ENCODE peak calls at places on chromosome 13, in nine cellular contexts. One of them, this sample, is unnamed.

GRCh38 chr13:109389456-109389855 is 396.9 kb downstream of the IRS2 start:
- DNase-seq in spleen: no peak
- DNase-seq in GM12892: no peak
- DNase-seq in uterus: no peak
- DNase-seq in A549: no peak
- DNase-seq in heart left ventricle: no peak
- DNase-seq in tibial nerve: no peak
- DNase-seq in NB4: no peak
- DNase-seq in breast epithelium: no peak
- DNase-seq in this sample: no peak

GRCh38 chr13:113854238-113855011 is 9.5 kb downstream of the GAS6 start:
- DNase-seq in spleen: peak; percentile 69
- DNase-seq in GM12892: peak; percentile 9
- DNase-seq in uterus: peak; percentile 52
- DNase-seq in A549: no peak
- DNase-seq in heart left ventricle: peak; percentile 70
- DNase-seq in tibial nerve: no peak
- DNase-seq in NB4: peak; percentile 34
- DNase-seq in breast epithelium: peak; percentile 19
- DNase-seq in this sample: no peak

GRCh38 chr13:41978007-41978406 is 17.1 kb upstream of the VWA8 start:
- DNase-seq in spleen: no peak
- DNase-seq in GM12892: no peak
- DNase-seq in uterus: no peak
- DNase-seq in A549: no peak
- DNase-seq in heart left ventricle: no peak
- DNase-seq in tibial nerve: no peak
- DNase-seq in NB4: peak; percentile 16
- DNase-seq in breast epithelium: no peak
- DNase-seq in this sample: no peak

GRCh38 chr13:101453784-101454201 is 1.3 kb downstream of the ITGBL1 start:
- DNase-seq in spleen: no peak
- DNase-seq in GM12892: peak; percentile 9
- DNase-seq in uterus: no peak
- DNase-seq in A549: no peak
- DNase-seq in heart left ventricle: no peak
- DNase-seq in tibial nerve: no peak
- DNase-seq in NB4: no peak
- DNase-seq in breast epithelium: peak; percentile 41
- DNase-seq in this sample: no peak

GRCh38 chr13:103328899-103329298 is 262.7 kb upstream of the SLC10A2 start:
- DNase-seq in spleen: no peak
- DNase-seq in GM12892: no peak
- DNase-seq in uterus: no peak
- DNase-seq in A549: no peak
- DNase-seq in heart left ventricle: no peak
- DNase-seq in tibial nerve: no peak
- DNase-seq in NB4: no peak
- DNase-seq in breast epithelium: no peak
- DNase-seq in this sample: no peak

GRCh38 chr13:99686157-99686572 is 184.9 kb downstream of the TM9SF2 start:
- DNase-seq in spleen: no peak
- DNase-seq in GM12892: no peak
- DNase-seq in uterus: no peak
- DNase-seq in A549: no peak
- DNase-seq in heart left ventricle: peak; percentile 43
- DNase-seq in tibial nerve: no peak
- DNase-seq in NB4: no peak
- DNase-seq in breast epithelium: no peak
- DNase-seq in this sample: no peak

GRCh38 chr13:113916330-113916815 is 52.5 kb upstream of the GAS6 start:
- DNase-seq in spleen: no peak
- DNase-seq in GM12892: no peak
- DNase-seq in uterus: peak; percentile 12
- DNase-seq in A549: no peak
- DNase-seq in heart left ventricle: no peak
- DNase-seq in tibial nerve: no peak
- DNase-seq in NB4: peak; percentile 64
- DNase-seq in breast epithelium: peak; percentile 16
- DNase-seq in this sample: no peak

GRCh38 chr13:66967825-66968597 is 262.1 kb downstream of the PCDH9 start:
- DNase-seq in spleen: no peak
- DNase-seq in GM12892: no peak
- DNase-seq in uterus: no peak
- DNase-seq in A549: no peak
- DNase-seq in heart left ventricle: no peak
- DNase-seq in tibial nerve: no peak
- DNase-seq in NB4: no peak
- DNase-seq in breast epithelium: no peak
- DNase-seq in this sample: no peak

GRCh38 chr13:98458431-98458830 is 118.5 kb downstream of the STK24 start:
- DNase-seq in spleen: no peak
- DNase-seq in GM12892: no peak
- DNase-seq in uterus: no peak
- DNase-seq in A549: no peak
- DNase-seq in heart left ventricle: no peak
- DNase-seq in tibial nerve: no peak
- DNase-seq in NB4: no peak
- DNase-seq in breast epithelium: no peak
- DNase-seq in this sample: no peak

GRCh38 chr13:94706854-94707399 is 5.4 kb downstream of the SOX21 start:
- DNase-seq in spleen: no peak
- DNase-seq in GM12892: no peak
- DNase-seq in uterus: no peak
- DNase-seq in A549: no peak
- DNase-seq in heart left ventricle: no peak
- DNase-seq in tibial nerve: no peak
- DNase-seq in NB4: no peak
- DNase-seq in breast epithelium: no peak
- DNase-seq in this sample: no peak

GRCh38 chr13:24675806-24676570 is 4.2 kb upstream of the ATP12A start:
- DNase-seq in spleen: no peak
- DNase-seq in GM12892: no peak
- DNase-seq in uterus: no peak
- DNase-seq in A549: no peak
- DNase-seq in heart left ventricle: no peak
- DNase-seq in tibial nerve: no peak
- DNase-seq in NB4: no peak
- DNase-seq in breast epithelium: no peak
- DNase-seq in this sample: no peak

GRCh38 chr13:74134777-74135305 is 637 bp upstream of the KLF12 start:
- DNase-seq in spleen: no peak
- DNase-seq in GM12892: peak; percentile 31
- DNase-seq in uterus: peak; percentile 42
- DNase-seq in A549: peak; percentile 31
- DNase-seq in heart left ventricle: peak; percentile 66
- DNase-seq in tibial nerve: peak; percentile 16
- DNase-seq in NB4: no peak
- DNase-seq in breast epithelium: no peak
- DNase-seq in this sample: peak; percentile 18

GRCh38 chr13:74134226-74134776 is at the start of gene KLF12:
- DNase-seq in spleen: peak; percentile 97
- DNase-seq in GM12892: peak; percentile 61
- DNase-seq in uterus: peak; percentile 87
- DNase-seq in A549: peak; percentile 49
- DNase-seq in heart left ventricle: peak; percentile 92
- DNase-seq in tibial nerve: peak; percentile 63
- DNase-seq in NB4: peak; percentile 48
- DNase-seq in breast epithelium: peak; percentile 73
- DNase-seq in this sample: peak; percentile 72

GRCh38 chr13:74132152-74132767 is 1.9 kb downstream of the KLF12 start:
- DNase-seq in spleen: no peak
- DNase-seq in GM12892: no peak
- DNase-seq in uterus: no peak
- DNase-seq in A549: no peak
- DNase-seq in heart left ventricle: peak; percentile 17
- DNase-seq in tibial nerve: no peak
- DNase-seq in NB4: no peak
- DNase-seq in breast epithelium: no peak
- DNase-seq in this sample: no peak

GRCh38 chr13:74132768-74133656 is 1.2 kb downstream of the KLF12 start:
- DNase-seq in spleen: peak; percentile 87
- DNase-seq in GM12892: no peak
- DNase-seq in uterus: peak; percentile 24
- DNase-seq in A549: no peak
- DNase-seq in heart left ventricle: peak; percentile 49
- DNase-seq in tibial nerve: no peak
- DNase-seq in NB4: no peak
- DNase-seq in breast epithelium: no peak
- DNase-seq in this sample: no peak

GRCh38 chr13:74133657-74134201 is 475 bp downstream of the KLF12 start:
- DNase-seq in spleen: peak; percentile 96
- DNase-seq in GM12892: peak; percentile 46
- DNase-seq in uterus: peak; percentile 85
- DNase-seq in A549: peak; percentile 17
- DNase-seq in heart left ventricle: peak; percentile 89
- DNase-seq in tibial nerve: peak; percentile 69
- DNase-seq in NB4: peak; percentile 30
- DNase-seq in breast epithelium: peak; percentile 76
- DNase-seq in this sample: peak; percentile 56
- TF ChIP-seq POLR2A in spleen: peak; percentile 39
- TF ChIP-seq POLR2A in GM12892: peak; percentile 91
- TF ChIP-seq POLR2A in uterus: peak; percentile 48
- TF ChIP-seq POLR2A in A549: peak; percentile 32
- TF ChIP-seq POLR2A in heart left ventricle: no peak
- TF ChIP-seq POLR2A in tibial nerve: no peak
- TF ChIP-seq POLR2A in NB4: no peak
- TF ChIP-seq POLR2A in breast epithelium: no peak
- TF ChIP-seq POLR2A in this sample: no peak

GRCh38 chr13:33514362-33514761 is 228.8 kb upstream of the STARD13 start:
- DNase-seq in spleen: no peak
- DNase-seq in GM12892: no peak
- DNase-seq in uterus: no peak
- DNase-seq in A549: no peak
- DNase-seq in heart left ventricle: no peak
- DNase-seq in tibial nerve: no peak
- DNase-seq in NB4: no peak
- DNase-seq in breast epithelium: no peak
- DNase-seq in this sample: no peak

GRCh38 chr13:33508060-33508459 is 222.5 kb upstream of the STARD13 start:
- DNase-seq in spleen: no peak
- DNase-seq in GM12892: no peak
- DNase-seq in uterus: no peak
- DNase-seq in A549: no peak
- DNase-seq in heart left ventricle: no peak
- DNase-seq in tibial nerve: no peak
- DNase-seq in NB4: no peak
- DNase-seq in breast epithelium: no peak
- DNase-seq in this sample: no peak

GRCh38 chr13:33512880-33513554 is 227.5 kb upstream of the STARD13 start:
- DNase-seq in spleen: no peak
- DNase-seq in GM12892: no peak
- DNase-seq in uterus: no peak
- DNase-seq in A549: no peak
- DNase-seq in heart left ventricle: no peak
- DNase-seq in tibial nerve: no peak
- DNase-seq in NB4: no peak
- DNase-seq in breast epithelium: no peak
- DNase-seq in this sample: no peak

GRCh38 chr13:33510350-33510749 is 224.8 kb upstream of the STARD13 start:
- DNase-seq in spleen: no peak
- DNase-seq in GM12892: no peak
- DNase-seq in uterus: no peak
- DNase-seq in A549: no peak
- DNase-seq in heart left ventricle: no peak
- DNase-seq in tibial nerve: no peak
- DNase-seq in NB4: no peak
- DNase-seq in breast epithelium: no peak
- DNase-seq in this sample: no peak

GRCh38 chr13:33509642-33510229 is 224.2 kb upstream of the STARD13 start:
- DNase-seq in spleen: peak; percentile 68
- DNase-seq in GM12892: no peak
- DNase-seq in uterus: peak; percentile 35
- DNase-seq in A549: no peak
- DNase-seq in heart left ventricle: peak; percentile 50
- DNase-seq in tibial nerve: no peak
- DNase-seq in NB4: no peak
- DNase-seq in breast epithelium: peak; percentile 54
- DNase-seq in this sample: peak; percentile 18
- TF ChIP-seq POLR2A in spleen: no peak
- TF ChIP-seq POLR2A in GM12892: no peak
- TF ChIP-seq POLR2A in uterus: no peak
- TF ChIP-seq POLR2A in A549: no peak
- TF ChIP-seq POLR2A in heart left ventricle: no peak
- TF ChIP-seq POLR2A in tibial nerve: no peak
- TF ChIP-seq POLR2A in NB4: no peak
- TF ChIP-seq POLR2A in breast epithelium: no peak
- TF ChIP-seq POLR2A in this sample: no peak

DNA sequence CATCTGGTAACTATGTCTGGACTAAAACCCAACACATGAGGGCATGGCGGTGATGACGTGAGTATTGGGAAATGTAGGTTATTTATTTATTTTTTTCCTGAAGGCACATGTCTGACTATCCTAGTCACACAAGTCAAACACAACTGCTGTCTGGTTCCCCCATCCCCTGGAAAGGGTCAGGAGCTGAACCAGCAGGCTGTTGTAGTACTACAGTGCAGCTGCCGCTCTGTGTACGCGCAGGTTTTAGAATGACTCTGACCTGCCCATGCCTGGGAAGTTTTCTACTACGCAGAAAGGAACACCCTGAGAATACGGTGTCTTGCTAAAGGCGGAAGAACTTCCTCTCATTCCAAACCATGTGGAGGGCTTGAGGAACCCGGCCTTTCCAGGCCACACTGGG is 1.2 kb downstream of the SLC7A1 start:
- DNase-seq in spleen: no peak
- DNase-seq in GM12892: peak; percentile 41
- DNase-seq in uterus: peak; percentile 40
- DNase-seq in A549: peak; percentile 61
- DNase-seq in heart left ventricle: no peak
- DNase-seq in tibial nerve: no peak
- DNase-seq in NB4: no peak
- DNase-seq in breast epithelium: peak; percentile 51
- DNase-seq in this sample: peak; percentile 44
- TF ChIP-seq POLR2A in spleen: no peak
- TF ChIP-seq POLR2A in GM12892: no peak
- TF ChIP-seq POLR2A in uterus: no peak
- TF ChIP-seq POLR2A in A549: no peak
- TF ChIP-seq POLR2A in heart left ventricle: no peak
- TF ChIP-seq POLR2A in tibial nerve: no peak
- TF ChIP-seq POLR2A in NB4: no peak
- TF ChIP-seq POLR2A in breast epithelium: no peak
- TF ChIP-seq POLR2A in this sample: peak; percentile 56

DNA sequence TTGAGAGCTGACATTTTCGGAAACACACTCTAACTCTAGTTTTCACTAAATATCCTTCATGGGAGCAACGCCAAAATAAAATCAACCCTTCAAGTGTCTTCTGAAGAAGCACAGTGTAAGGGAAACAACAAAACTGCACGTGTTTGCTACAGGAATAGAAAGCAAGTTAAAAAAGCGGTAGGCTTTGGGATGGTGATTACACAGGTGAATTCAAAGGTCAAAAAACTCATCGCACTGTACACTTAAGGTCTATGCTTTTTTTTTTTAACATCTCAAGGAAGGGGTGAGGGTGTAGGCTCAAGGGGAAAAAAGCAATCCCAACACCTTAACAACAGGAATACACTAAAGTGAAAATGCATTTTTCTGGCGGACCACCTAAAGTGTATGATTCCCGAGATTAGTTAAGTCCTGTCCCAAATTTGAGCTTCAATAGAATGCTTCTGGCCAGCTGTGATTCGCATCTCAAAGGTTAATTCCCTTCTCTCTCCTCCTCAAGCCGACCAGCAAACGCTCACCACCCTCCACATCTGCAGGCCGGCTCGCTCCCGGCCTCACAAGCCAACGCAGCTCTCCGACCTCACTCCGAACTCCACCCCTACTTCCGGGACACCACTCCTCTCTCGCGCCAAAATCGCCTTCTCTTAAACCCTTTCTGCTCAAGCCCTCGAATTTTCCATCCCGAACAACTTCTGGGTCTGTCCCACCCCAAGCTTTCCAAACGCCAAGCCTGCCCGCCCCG is 1.1 kb downstream of the ARGLU1 start:
- DNase-seq in spleen: peak; percentile 91
- DNase-seq in GM12892: peak; percentile 47
- DNase-seq in uterus: peak; percentile 58
- DNase-seq in A549: peak; percentile 35
- DNase-seq in heart left ventricle: peak; percentile 68
- DNase-seq in tibial nerve: peak; percentile 28
- DNase-seq in NB4: peak; percentile 80
- DNase-seq in breast epithelium: peak; percentile 45
- DNase-seq in this sample: peak; percentile 54
- TF ChIP-seq POLR2A in spleen: no peak
- TF ChIP-seq POLR2A in GM12892: no peak
- TF ChIP-seq POLR2A in uterus: no peak
- TF ChIP-seq POLR2A in A549: no peak
- TF ChIP-seq POLR2A in heart left ventricle: no peak
- TF ChIP-seq POLR2A in tibial nerve: no peak
- TF ChIP-seq POLR2A in NB4: peak; percentile 16
- TF ChIP-seq POLR2A in breast epithelium: no peak
- TF ChIP-seq POLR2A in this sample: no peak

This sample was measured in prostate gland.